ENCODE peak calls at places on chromosome 1, in nine cellular contexts. Y is effector memory CD4-positive, alpha-beta T cell; B is sigmoid colon; E is naive thymus-derived CD8-positive, alpha-beta T cell; D is AG09309; L is NCI-H226; W is tibial artery; Q is T-helper 2 cell; O is upper lobe of right lung. T is an unnamed sample.

GRCh38 chr1:117034791-117035290 is 25.3 kb upstream of the TTF2 start:
- DNase-seq in W (no peak), O (no peak), Y (no peak), L (no peak), B (no peak), E (no peak), D (no peak), Q (no peak), T (no peak)

GRCh38 chr1:212950243-212951057 is at the start of gene VASH2:
- DNase-seq in Y (peak), D (no peak), O (peak), W (peak), B (peak), L (no peak), E (peak), Q (peak), T (peak)

GRCh38 chr1:218475275-218475674 is 130.1 kb downstream of the TGFB2 start:
- DNase-seq in Q (no peak), W (no peak), E (no peak), Y (no peak), B (no peak), D (no peak), O (no peak), L (peak), T (no peak)

GRCh38 chr1:107771377-107771776 is 193.6 kb downstream of the VAV3 start:
- DNase-seq in W (no peak), Y (no peak), L (no peak), Q (no peak), B (no peak), E (no peak), D (no peak), O (no peak), T (no peak)

GRCh38 chr1:80675469-80675868 is 1125.3 kb upstream of the ADGRL2 start:
- DNase-seq in O (no peak), E (no peak), W (no peak), B (no peak), Q (no peak), Y (no peak), D (no peak), L (peak), T (no peak)

GRCh38 chr1:183806086-183806485 is 1.2 kb downstream of the RGL1 start:
- DNase-seq in Y (no peak), B (no peak), L (no peak), D (no peak), O (no peak), Q (no peak), W (no peak), E (no peak), T (no peak)

GRCh38 chr1:156438278-156438987 is 62.1 kb downstream of the MEF2D start:
- DNase-seq in D (no peak), Q (no peak), Y (no peak), E (no peak), B (no peak), W (no peak), O (no peak), L (no peak), T (no peak)

GRCh38 chr1:228068359-228068758 is 14.1 kb upstream of the ARF1 start:
- DNase-seq in B (no peak), W (no peak), L (no peak), O (no peak), Q (no peak), D (no peak), E (no peak), Y (no peak), T (no peak)